ENCODE peak calls at places on chromosomes 7 and 10, in eight cellular contexts. G is GM12865; C is activated CD4-positive, alpha-beta T cell treated with anti-CD3 and anti-CD28 coated beads, Interleukin-2, amount 10 ng/mL, durations not matched to agents 7 days and 5 days; U is NCI-H226; J is Daoy; D is colonic mucosa; Y is NCI-H1694 treated with DMSO at 0.1 percent for 48 hours; F is memory B cell. A is an unnamed sample.

GRCh38 chr10:11986593-11987216 is 55.9 kb downstream of the UPF2 start:
- DNase-seq in G (peak; percentile 81), C (peak; percentile 81), U (peak; percentile 44), J (peak; percentile 64), D (peak; percentile 84), Y (peak; percentile 55), F (peak; percentile 66), A (peak; percentile 91)

GRCh38 chr10:43891241-43891640 is 242.6 kb upstream of the ZNF32 start:
- DNase-seq in G (no peak), C (no peak), U (no peak), J (no peak), D (no peak), Y (no peak), F (no peak), A (no peak)

GRCh38 chr10:28807760-28808613 is 130.7 kb downstream of the BAMBI start:
- DNase-seq in G (no peak), C (no peak), U (no peak), J (no peak), D (no peak), Y (no peak), F (no peak), A (no peak)

GRCh38 chr7:112444505-112444904 is 5.8 kb upstream of the IFRD1 start:
- DNase-seq in G (no peak), C (no peak), U (no peak), J (no peak), D (no peak), Y (no peak), F (no peak), A (no peak)

GRCh38 chr7:92834661-92835139 is 1.7 kb downstream of the CDK6 start:
- DNase-seq in G (peak; percentile 22), C (no peak), U (peak; percentile 27), J (peak; percentile 34), D (peak; percentile 56), Y (no peak), F (peak; percentile 29), A (no peak)

GRCh38 chr7:36509962-36510361 is 120.3 kb downstream of the ANLN start:
- DNase-seq in G (no peak), C (no peak), U (no peak), J (no peak), D (no peak), Y (no peak), F (no peak), A (no peak)

GRCh38 chr7:156430109-156430508 is 210.5 kb upstream of the RNF32 start:
- DNase-seq in G (no peak), C (no peak), U (no peak), J (no peak), D (no peak), Y (no peak), F (no peak), A (no peak)

GRCh38 chr10:43226441-43226840 is 40.4 kb downstream of the RASGEF1A start:
- DNase-seq in G (no peak), C (no peak), U (no peak), J (no peak), D (peak; percentile 6), Y (no peak), F (no peak), A (no peak)

GRCh38 chr10:23994459-23995046 is 214.4 kb upstream of the KIAA1217 start:
- DNase-seq in G (peak; percentile 64), C (peak; percentile 27), U (no peak), J (peak; percentile 51), D (peak; percentile 67), Y (peak; percentile 29), F (no peak), A (peak; percentile 87)

GRCh38 chr10:119103687-119104652 is at the start of gene DENND10:
- DNase-seq in G (peak; percentile 92), C (peak; percentile 71), U (peak; percentile 37), J (peak; percentile 80), D (peak; percentile 86), Y (no peak), F (peak; percentile 70), A (peak; percentile 70)

A was measured in trophoblast cell.